ENCODE peak calls at places on chromosomes 7 and 10, in four cellular contexts. One of them, this sample, is unnamed.

GRCh38 chr10:7626283-7626682 is 40.5 kb downstream of the ITIH5 start:
- DNase-seq in lower lobe of right lung: no peak
- DNase-seq in H4: no peak
- DNase-seq in GDM1: no peak
- DNase-seq in this sample: no peak

GRCh38 chr7:132654150-132654549 is 77.9 kb upstream of the PLXNA4 start:
- DNase-seq in GDM1: peak
- DNase-seq in lower lobe of right lung: no peak
- DNase-seq in H4: no peak
- DNase-seq in this sample: no peak

GRCh38 chr10:71269301-71270288 is 49.5 kb upstream of the SLC29A3 start:
- DNase-seq in lower lobe of right lung: no peak
- DNase-seq in GDM1: no peak
- DNase-seq in H4: peak
- DNase-seq in this sample: no peak

GRCh38 chr7:13067036-13067435 is 379.6 kb downstream of the ARL4A start:
- DNase-seq in H4: peak
- DNase-seq in GDM1: no peak
- DNase-seq in lower lobe of right lung: no peak
- DNase-seq in this sample: no peak

GRCh38 chr10:106378251-106378650 is 786.3 kb downstream of the SORCS1 start:
- DNase-seq in GDM1: no peak
- DNase-seq in lower lobe of right lung: no peak
- DNase-seq in H4: no peak
- DNase-seq in this sample: no peak

GRCh38 chr7:16838386-16838785 is 33.6 kb upstream of the AGR2 start:
- DNase-seq in lower lobe of right lung: no peak
- DNase-seq in GDM1: no peak
- DNase-seq in H4: no peak
- DNase-seq in this sample: no peak

GRCh38 chr7:101555921-101556275 is 73.2 kb downstream of the MYL10 start:
- DNase-seq in lower lobe of right lung: no peak
- DNase-seq in H4: no peak
- DNase-seq in GDM1: no peak
- DNase-seq in this sample: peak

GRCh38 chr7:105304040-105304895 is 84.5 kb downstream of the SRPK2 start:
- DNase-seq in H4: peak
- DNase-seq in GDM1: no peak
- DNase-seq in lower lobe of right lung: no peak
- DNase-seq in this sample: no peak

GRCh38 chr7:25009271-25009670 is 29.3 kb upstream of the OSBPL3 start:
- DNase-seq in lower lobe of right lung: no peak
- DNase-seq in GDM1: no peak
- DNase-seq in H4: peak
- DNase-seq in this sample: no peak

GRCh38 chr7:123992913-123993518 is 39.9 kb downstream of the TMEM229A start:
- DNase-seq in lower lobe of right lung: no peak
- DNase-seq in H4: no peak
- DNase-seq in GDM1: no peak
- DNase-seq in this sample: no peak

GRCh38 chr7:47852330-47853245 is 95.7 kb downstream of the PKD1L1 start:
- DNase-seq in GDM1: no peak
- DNase-seq in H4: no peak
- DNase-seq in lower lobe of right lung: no peak
- DNase-seq in this sample: no peak

GRCh38 chr7:120725376-120726039 is 132.4 kb downstream of the TSPAN12 start:
- DNase-seq in H4: peak
- DNase-seq in lower lobe of right lung: no peak
- DNase-seq in GDM1: no peak
- DNase-seq in this sample: no peak

GRCh38 chr7:27196287-27196739 is 3.6 kb downstream of the HOXA13 start:
- DNase-seq in GDM1: peak
- DNase-seq in H4: peak
- DNase-seq in lower lobe of right lung: peak
- DNase-seq in this sample: peak

GRCh38 chr10:82463165-82463564 is 588.2 kb downstream of the NRG3 start:
- DNase-seq in GDM1: no peak
- DNase-seq in lower lobe of right lung: no peak
- DNase-seq in H4: no peak
- DNase-seq in this sample: no peak

GRCh38 chr7:155017834-155018233 is 14.9 kb upstream of the PAXIP1 start:
- DNase-seq in lower lobe of right lung: no peak
- DNase-seq in GDM1: no peak
- DNase-seq in H4: no peak
- DNase-seq in this sample: no peak

GRCh38 chr10:35940067-35940989 is 298.2 kb upstream of the FZD8 start:
- DNase-seq in H4: no peak
- DNase-seq in lower lobe of right lung: no peak
- DNase-seq in GDM1: no peak
- DNase-seq in this sample: peak

GRCh38 chr7:7972128-7972527 is 3.5 kb downstream of the GLCCI1 start:
- DNase-seq in lower lobe of right lung: no peak
- DNase-seq in GDM1: no peak
- DNase-seq in H4: no peak
- DNase-seq in this sample: no peak

GRCh38 chr10:44962870-44963738 is 3.5 kb downstream of the RASSF4 start:
- DNase-seq in GDM1: no peak
- DNase-seq in lower lobe of right lung: no peak
- DNase-seq in H4: no peak
- DNase-seq in this sample: peak

GRCh38 chr10:88915781-88916180 is 35.7 kb downstream of the STAMBPL1 start:
- DNase-seq in H4: no peak
- DNase-seq in GDM1: no peak
- DNase-seq in lower lobe of right lung: no peak
- DNase-seq in this sample: no peak

GRCh38 chr10:26486985-26487850 is 49.1 kb downstream of the APBB1IP start:
- DNase-seq in H4: peak
- DNase-seq in lower lobe of right lung: no peak
- DNase-seq in GDM1: no peak
- DNase-seq in this sample: peak

GRCh38 chr7:66167773-66168367 is 37.3 kb upstream of the TPST1 start:
- DNase-seq in lower lobe of right lung: no peak
- DNase-seq in H4: peak
- DNase-seq in GDM1: no peak
- DNase-seq in this sample: no peak

GRCh38 chr10:114174462-114175190 is 623 bp upstream of the CCDC186 start:
- DNase-seq in GDM1: no peak
- DNase-seq in lower lobe of right lung: peak
- DNase-seq in H4: peak
- DNase-seq in this sample: no peak

GRCh38 chr7:64509583-64509982 is 53.3 kb downstream of the ZNF680 start:
- DNase-seq in H4: no peak
- DNase-seq in lower lobe of right lung: no peak
- DNase-seq in GDM1: no peak
- DNase-seq in this sample: no peak

GRCh38 chr7:157666530-157667040 is 329.8 kb downstream of the DNAJB6 start:
- DNase-seq in GDM1: no peak
- DNase-seq in lower lobe of right lung: no peak
- DNase-seq in H4: no peak
- DNase-seq in this sample: no peak

This sample was measured in transverse colon.